ENCODE peak calls at places on chromosomes 12 and 14, in seven cellular contexts. V is GM23248, N is HepG2, I is H9, F is mesenchymal stem cell, Z is IMR-90, P is PC-3. J is an unnamed sample. For H3K4me1, the result is how much of the 10 kb centered on the place peaks cover.

GRCh38 chr14:54116972-54117371 is 160.3 kb upstream of the BMP4 start:
- DNase-seq in I (no peak), F (no peak), N (peak), V (peak), Z (peak), P (peak), J (no peak)

GRCh38 chr14:23559010-23559920 is 3.2 kb downstream of the THTPA start:
- DNase-seq in V (peak), F (peak), N (peak), P (peak), Z (peak), I (peak), J (no peak)

GRCh38 chr14:102975662-102976061 is 53.2 kb downstream of the AMN start:
- DNase-seq in F (no peak), I (no peak), P (no peak), V (no peak), Z (no peak), N (no peak), J (no peak)

GRCh38 chr14:25846232-25846631 is 751.6 kb downstream of the NOVA1 start:
- DNase-seq in N (no peak), Z (no peak), V (no peak), P (no peak), F (no peak), I (no peak), J (no peak)

GRCh38 chr12:102948941-102949352 is 8.5 kb upstream of the ASCL1 start:
- DNase-seq in Z (peak), N (peak), I (peak), V (peak), P (peak), F (peak), J (peak)

GRCh38 chr12:18430425-18431048 is 169.2 kb downstream of the PIK3C2G start:
- DNase-seq in N (peak), P (peak), F (peak), Z (peak), V (peak), I (peak), J (peak)

GRCh38 chr12:101697930-101698781 is 716 bp downstream of the CHPT1 start:
- DNase-seq in F (peak), Z (peak), N (peak), P (peak), V (peak), I (peak), J (peak)

GRCh38 chr14:76331328-76332011 is 44.5 kb upstream of the ESRRB start:
- DNase-seq in N (no peak), Z (no peak), P (no peak), F (no peak), V (no peak), I (no peak), J (no peak)

GRCh38 chr14:67345583-67345982 is 14.0 kb downstream of the ATP6V1D start:
- DNase-seq in N (no peak), P (peak), F (no peak), Z (no peak), V (no peak), I (no peak), J (no peak)

GRCh38 chr12:52147367-52147972 is 44.3 kb downstream of the KRT80 start:
- DNase-seq in F (peak), N (peak), I (peak), Z (peak), V (peak), P (peak), J (peak)

GRCh38 chr12:47437570-47437969 is 268.3 kb downstream of the RPAP3 start:
- DNase-seq in V (no peak), N (no peak), Z (no peak), P (peak), F (no peak), I (no peak), J (no peak)

GRCh38 chr12:52672321-52672933 is 7.8 kb downstream of the KRT1 start:
- DNase-seq in I (no peak), P (peak), F (no peak), N (peak), Z (no peak), V (no peak), J (peak)

GRCh38 chr12:131276501-131277185 is 322.9 kb downstream of the ADGRD1 start:
- DNase-seq in Z (no peak), P (no peak), V (no peak), N (no peak), I (no peak), F (no peak), J (no peak)

GRCh38 chr12:64184216-64184615 is 37.9 kb downstream of the KICS2 start:
- DNase-seq in I (no peak), N (no peak), F (no peak), P (no peak), V (no peak), Z (no peak), J (no peak)

GRCh38 chr14:103890836-103891666 is 37.2 kb upstream of the TDRD9 start:
- DNase-seq in V (no peak), F (no peak), P (no peak), I (no peak), N (peak), Z (no peak), J (no peak)

GRCh38 chr14:37232907-37233481 is 35.3 kb downstream of the MIPOL1 start:
- DNase-seq in Z (peak), I (no peak), V (peak), N (peak), P (peak), F (peak), J (peak)

GRCh38 chr12:93453633-93454032 is 11.9 kb upstream of the UBE2N start:
- DNase-seq in N (no peak), I (no peak), P (no peak), F (peak), V (peak), Z (peak), J (peak)

GRCh38 chr12:96434107-96434506 is 33.9 kb upstream of the CDK17 start:
- DNase-seq in V (peak), N (no peak), F (peak), I (no peak), P (no peak), Z (peak), J (no peak)

GRCh38 chr12:106211973-106212372 is 35.8 kb downstream of the CKAP4 start:
- DNase-seq in I (no peak), N (no peak), Z (no peak), P (no peak), V (no peak), F (no peak), J (no peak)

GRCh38 chr12:3293446-3294161 is 197.4 kb upstream of the PRMT8 start:
- DNase-seq in N (no peak), V (peak), P (peak), Z (peak), I (no peak), F (no peak), J (peak)

GRCh38 chr12:52207895-52208294 is 16.1 kb upstream of the KRT80 start:
- DNase-seq in N (no peak), P (peak), Z (peak), I (no peak), V (peak), F (peak), J (no peak)

GRCh38 chr14:64968651-64969050 is 3.5 kb downstream of the RAB15 start:
- DNase-seq in V (no peak), P (no peak), F (no peak), I (peak), N (no peak), Z (no peak), J (no peak)

GRCh38 chr12:102993537-102993936 is 36.1 kb downstream of the ASCL1 start:
- DNase-seq in P (no peak), I (no peak), F (no peak), V (no peak), Z (no peak), N (no peak), J (no peak)

GRCh38 chr12:39102474-39103209 is 197.3 kb upstream of the CPNE8 start:
- DNase-seq in N (no peak), P (peak), Z (no peak), I (no peak), V (peak), F (peak), J (no peak)

GRCh38 chr14:65101631-65102440 is 481 bp downstream of the MAX start:
- DNase-seq in N (no peak), I (peak), P (no peak), Z (no peak), F (peak), V (peak), J (peak)

GRCh38 chr12:14216405-14217294 is 148.8 kb upstream of the ATF7IP start:
- DNase-seq in Z (peak), V (peak), F (peak), N (no peak), P (peak), I (no peak), J (no peak)

GRCh38 chr12:13376627-13377373 is 180.3 kb downstream of the EMP1 start:
- DNase-seq in P (peak), I (peak), N (no peak), Z (no peak), V (no peak), F (no peak), J (peak)

GRCh38 chr12:105331805-105332251 is 1.3 kb downstream of the C12orf75 start:
- DNase-seq in I (peak), N (peak), P (peak), F (no peak), Z (no peak), V (peak), J (peak)

GRCh38 chr14:22084393-22085281 is 411.0 kb upstream of the OR4E1 start:
- DNase-seq in N (peak), Z (peak), I (no peak), P (peak), V (peak), F (peak), J (peak)

GRCh38 chr14:22086149-22086548 is 412.5 kb upstream of the OR4E1 start:
- DNase-seq in Z (no peak), F (no peak), N (no peak), I (no peak), V (no peak), P (no peak), J (no peak)

GRCh38 chr14:22081352-22081751 is 407.7 kb upstream of the OR4E1 start:
- DNase-seq in I (no peak), F (no peak), Z (no peak), V (no peak), P (no peak), N (no peak), J (no peak)
- H3K4me2 ChIP-seq in I (no peak), F (no peak), Z (no peak), V (no peak), P (no peak), N (no peak), J (no peak)

GRCh38 chr12:108828774-108829173 is 28.6 kb downstream of the SSH1 start:
- DNase-seq in N (no peak), P (no peak), V (peak), Z (peak), I (no peak), F (peak), J (no peak)
- H3K4me1 ChIP-seq in N (under half), P (under half), V (half or more), Z (under half), I (under half), F (under half), J (under half)

GRCh38 chr12:108321688-108322087 is 17.4 kb downstream of the CMKLR1 start:
- DNase-seq in I (no peak), V (no peak), N (no peak), Z (no peak), F (no peak), P (no peak), J (no peak)

GRCh38 chr12:108320503-108321293 is 18.4 kb downstream of the CMKLR1 start:
- DNase-seq in Z (no peak), F (no peak), I (peak), N (no peak), V (no peak), P (no peak), J (peak)

GRCh38 chr12:108318472-108319275 is 20.4 kb downstream of the CMKLR1 start:
- DNase-seq in F (no peak), V (no peak), Z (no peak), P (no peak), N (no peak), I (no peak), J (no peak)

GRCh38 chr12:108317303-108318283 is 21.5 kb downstream of the CMKLR1 start:
- DNase-seq in V (no peak), N (peak), Z (no peak), F (no peak), P (no peak), I (no peak), J (no peak)

DNA sequence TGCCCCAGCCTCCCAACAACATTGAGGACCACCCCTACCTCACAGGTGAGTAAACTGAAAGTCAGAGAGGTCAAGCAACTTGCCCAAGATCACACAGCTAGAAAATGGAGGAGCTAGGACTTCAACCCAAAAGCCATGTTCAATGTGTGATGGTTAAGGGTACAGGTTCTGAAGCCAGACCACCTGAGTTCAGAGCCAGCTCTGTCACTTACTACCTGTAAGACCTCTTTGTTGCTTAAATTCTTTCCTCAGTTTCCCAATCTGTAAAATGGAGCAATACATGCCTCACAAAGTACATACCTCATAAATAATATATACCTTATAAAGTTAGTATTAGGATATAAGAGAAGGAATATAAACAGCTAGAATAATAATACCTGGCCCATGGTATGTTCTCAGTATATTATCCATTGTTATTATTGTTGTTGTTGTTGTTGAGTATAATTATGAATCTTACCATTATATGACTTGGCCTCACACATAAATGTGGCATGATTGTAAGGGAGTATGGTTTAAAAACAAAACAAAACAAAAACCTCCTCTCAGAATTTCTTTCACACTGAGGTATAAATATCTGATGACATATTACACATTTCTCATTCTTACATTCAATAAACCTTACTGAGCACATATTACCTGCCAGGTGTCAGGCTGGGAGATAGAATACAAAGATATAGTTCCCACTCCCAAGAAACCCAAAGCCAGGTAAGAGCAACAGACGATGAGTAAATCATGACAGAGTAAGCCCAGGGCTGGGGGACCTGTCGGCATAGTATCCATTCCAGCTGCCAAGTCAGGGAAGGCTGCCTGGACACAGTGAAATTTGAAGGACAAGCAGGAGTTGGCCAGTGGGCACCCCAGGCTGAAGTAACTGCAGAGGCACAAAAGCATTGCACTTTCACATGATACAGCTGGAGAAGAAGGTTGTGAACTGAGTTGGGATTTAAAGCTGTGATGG is 19.6 kb downstream of the CMKLR1 start:
- DNase-seq in I (no peak), V (no peak), N (no peak), F (no peak), P (no peak), Z (no peak), J (no peak)
- H3K4me2 ChIP-seq in I (no peak), V (no peak), N (no peak), F (no peak), P (no peak), Z (no peak), J (no peak)

DNA sequence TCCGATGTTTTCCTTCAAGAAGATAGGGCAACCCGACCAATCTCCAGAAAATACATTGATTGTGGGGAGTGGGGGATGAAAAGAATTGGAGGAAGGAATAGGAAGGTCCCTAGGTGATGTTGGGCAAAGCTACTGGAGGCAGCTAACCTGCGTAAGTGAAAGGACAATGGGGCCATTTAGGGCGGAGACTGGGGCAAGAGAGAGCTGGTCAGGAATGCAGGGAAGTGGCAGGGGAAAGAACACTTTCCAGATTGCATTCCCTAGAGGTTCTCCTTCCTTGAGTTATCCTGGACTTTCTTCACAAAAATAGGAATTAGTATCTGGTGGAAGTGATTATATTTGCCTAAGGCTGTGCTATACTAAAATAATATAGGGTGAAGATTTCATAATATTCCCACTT is 151.8 kb upstream of the HMGA2 start:
- DNase-seq in Z (no peak), F (no peak), N (no peak), P (no peak), V (no peak), I (no peak), J (no peak)
- H3K4me1 ChIP-seq in Z (under half), F (under half), N (under half), P (half or more), V (under half), I (under half), J (under half)

GRCh38 chr12:48765753-48766162 is 23.1 kb downstream of the ADCY6 start:
- DNase-seq in Z (peak), V (peak), F (peak), P (no peak), I (no peak), N (no peak), J (no peak)
- H3K4me2 ChIP-seq in Z (no peak), V (no peak), F (no peak), P (no peak), I (no peak), N (no peak), J (no peak)

GRCh38 chr12:16218934-16219718 is 58.4 kb downstream of the SLC15A5 start:
- DNase-seq in F (no peak), N (peak), I (no peak), Z (no peak), P (no peak), V (no peak), J (no peak)
- H3K4me1 ChIP-seq in F (under half), N (under half), I (under half), Z (under half), P (under half), V (under half), J (under half)

GRCh38 chr14:99791476-99792283 is 1.5 kb upstream of the EML1 start:
- DNase-seq in Z (no peak), V (no peak), N (no peak), F (no peak), I (no peak), P (no peak), J (no peak)
- H3K4me2 ChIP-seq in Z (no peak), V (peak), N (peak), F (no peak), I (no peak), P (peak), J (no peak)

J was measured in mesendoderm.